ENCODE peak calls at places on chromosomes 3 and 15, in seven cellular contexts. One of them, this sample, is unnamed.
A peak's percentile ranks its signal among the peaks of the same experiment; 100 is the strongest.

GRCh38 chr15:33360876-33361275 is 50.1 kb downstream of the RYR3 start:
- DNase-seq in HCT116: no peak
- DNase-seq in IMR-90: no peak
- DNase-seq in PC-3: no peak
- DNase-seq in adrenal gland: no peak
- DNase-seq in thoracic aorta: no peak
- DNase-seq in left lung: no peak
- DNase-seq in this sample: no peak

GRCh38 chr15:64333986-64334385 is 22.0 kb downstream of the CSNK1G1 start:
- DNase-seq in thoracic aorta: no peak
- DNase-seq in left lung: no peak
- DNase-seq in PC-3: no peak
- DNase-seq in HCT116: no peak
- DNase-seq in adrenal gland: peak; percentile 22
- DNase-seq in IMR-90: peak; percentile 21
- DNase-seq in this sample: no peak

GRCh38 chr15:76987896-76988860 is 6.7 kb upstream of the PSTPIP1 start:
- DNase-seq in HCT116: no peak
- DNase-seq in left lung: peak; percentile 81
- DNase-seq in PC-3: no peak
- DNase-seq in adrenal gland: peak; percentile 61
- DNase-seq in thoracic aorta: no peak
- DNase-seq in IMR-90: no peak
- DNase-seq in this sample: no peak

GRCh38 chr3:40187945-40188344 is 121.6 kb upstream of the EIF1B start:
- DNase-seq in thoracic aorta: no peak
- DNase-seq in left lung: no peak
- DNase-seq in PC-3: no peak
- DNase-seq in HCT116: no peak
- DNase-seq in adrenal gland: no peak
- DNase-seq in IMR-90: no peak
- DNase-seq in this sample: no peak

GRCh38 chr3:195546130-195546560 is 3.0 kb upstream of the PPP1R2 start:
- DNase-seq in IMR-90: peak; percentile 73
- DNase-seq in HCT116: peak; percentile 86
- DNase-seq in PC-3: peak; percentile 98
- DNase-seq in left lung: no peak
- DNase-seq in adrenal gland: peak; percentile 95
- DNase-seq in thoracic aorta: peak; percentile 65
- DNase-seq in this sample: peak; percentile 81

GRCh38 chr3:72123908-72124441 is 339.0 kb upstream of the PROK2 start:
- DNase-seq in adrenal gland: peak; percentile 92
- DNase-seq in IMR-90: peak; percentile 78
- DNase-seq in left lung: no peak
- DNase-seq in HCT116: peak; percentile 75
- DNase-seq in PC-3: peak; percentile 88
- DNase-seq in thoracic aorta: peak; percentile 82
- DNase-seq in this sample: peak; percentile 96

GRCh38 chr3:136750209-136750921 is 1.8 kb downstream of the STAG1 start:
- DNase-seq in PC-3: peak; percentile 1
- DNase-seq in IMR-90: no peak
- DNase-seq in adrenal gland: no peak
- DNase-seq in left lung: no peak
- DNase-seq in HCT116: no peak
- DNase-seq in thoracic aorta: no peak
- DNase-seq in this sample: no peak

GRCh38 chr3:43969944-43970343 is 271.7 kb upstream of the TOPAZ1 start:
- DNase-seq in thoracic aorta: no peak
- DNase-seq in left lung: no peak
- DNase-seq in adrenal gland: no peak
- DNase-seq in PC-3: no peak
- DNase-seq in HCT116: no peak
- DNase-seq in IMR-90: no peak
- DNase-seq in this sample: no peak

GRCh38 chr3:132641837-132642538 is 17.6 kb downstream of the ACAD11 start:
- DNase-seq in adrenal gland: no peak
- DNase-seq in PC-3: peak; percentile 66
- DNase-seq in HCT116: peak; percentile 22
- DNase-seq in thoracic aorta: no peak
- DNase-seq in left lung: no peak
- DNase-seq in IMR-90: peak; percentile 67
- DNase-seq in this sample: no peak

GRCh38 chr3:105255351-105255750 is 111.4 kb upstream of the ALCAM start:
- DNase-seq in left lung: no peak
- DNase-seq in PC-3: no peak
- DNase-seq in adrenal gland: no peak
- DNase-seq in IMR-90: peak; percentile 8
- DNase-seq in thoracic aorta: no peak
- DNase-seq in HCT116: no peak
- DNase-seq in this sample: no peak

GRCh38 chr3:46929324-46929723 is 47.2 kb downstream of the CCDC12 start:
- DNase-seq in thoracic aorta: no peak
- DNase-seq in HCT116: no peak
- DNase-seq in IMR-90: no peak
- DNase-seq in adrenal gland: no peak
- DNase-seq in left lung: peak; percentile 69
- DNase-seq in PC-3: no peak
- DNase-seq in this sample: no peak

GRCh38 chr3:50122071-50122470 is 33.1 kb upstream of the SEMA3F start:
- DNase-seq in left lung: peak; percentile 19
- DNase-seq in HCT116: no peak
- DNase-seq in IMR-90: no peak
- DNase-seq in thoracic aorta: no peak
- DNase-seq in PC-3: no peak
- DNase-seq in adrenal gland: no peak
- DNase-seq in this sample: no peak

GRCh38 chr3:79016587-79017380 is 751.0 kb downstream of the ROBO1 start:
- DNase-seq in HCT116: no peak
- DNase-seq in thoracic aorta: no peak
- DNase-seq in IMR-90: peak; percentile 53
- DNase-seq in left lung: no peak
- DNase-seq in PC-3: peak; percentile 66
- DNase-seq in adrenal gland: no peak
- DNase-seq in this sample: no peak

GRCh38 chr15:43505723-43506122 is 11.7 kb upstream of the MAP1A start:
- DNase-seq in HCT116: no peak
- DNase-seq in left lung: no peak
- DNase-seq in adrenal gland: peak; percentile 7
- DNase-seq in PC-3: no peak
- DNase-seq in thoracic aorta: no peak
- DNase-seq in IMR-90: peak; percentile 92
- DNase-seq in this sample: no peak

GRCh38 chr3:56467801-56468183 is 475 bp downstream of the ERC2 start:
- DNase-seq in HCT116: no peak
- DNase-seq in left lung: no peak
- DNase-seq in thoracic aorta: no peak
- DNase-seq in adrenal gland: no peak
- DNase-seq in PC-3: no peak
- DNase-seq in IMR-90: no peak
- DNase-seq in this sample: no peak

GRCh38 chr15:36757189-36757814 is 177.9 kb downstream of the CDIN1 start:
- DNase-seq in HCT116: no peak
- DNase-seq in IMR-90: peak; percentile 26
- DNase-seq in left lung: no peak
- DNase-seq in thoracic aorta: no peak
- DNase-seq in PC-3: peak; percentile 27
- DNase-seq in adrenal gland: no peak
- DNase-seq in this sample: no peak

GRCh38 chr3:41598804-41599481 is 363.0 kb downstream of the ULK4 start:
- DNase-seq in left lung: no peak
- DNase-seq in PC-3: no peak
- DNase-seq in IMR-90: peak; percentile 17
- DNase-seq in HCT116: no peak
- DNase-seq in adrenal gland: no peak
- DNase-seq in thoracic aorta: no peak
- DNase-seq in this sample: no peak

DNA sequence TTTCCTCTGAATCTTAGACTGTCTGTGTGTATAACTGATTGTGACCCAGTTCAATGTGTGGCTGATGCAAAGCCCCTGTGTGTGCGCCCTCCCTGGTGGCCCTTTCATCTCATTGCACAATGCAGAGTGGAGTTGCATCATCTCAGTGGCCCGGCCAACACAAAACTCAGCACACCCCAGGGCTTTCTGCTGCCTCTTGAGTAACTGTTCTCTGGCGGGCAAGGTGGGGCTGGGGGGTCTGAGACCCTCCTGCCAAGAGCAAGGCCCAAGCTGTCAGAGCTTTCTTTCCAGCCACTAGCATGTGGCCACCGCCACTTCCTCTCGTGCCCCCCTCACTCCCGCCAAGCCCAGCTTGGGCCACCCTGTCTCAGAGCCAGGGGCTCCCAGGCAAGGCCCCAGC is 80.7 kb upstream of the ALDH1L1 start:
- DNase-seq in adrenal gland: peak; percentile 62
- DNase-seq in HCT116: no peak
- DNase-seq in thoracic aorta: peak; percentile 30
- DNase-seq in PC-3: no peak
- DNase-seq in IMR-90: peak; percentile 61
- DNase-seq in left lung: peak; percentile 59
- DNase-seq in this sample: no peak
- TF ChIP-seq CTCF in adrenal gland: no peak
- TF ChIP-seq CTCF in HCT116: peak; percentile 4
- TF ChIP-seq CTCF in thoracic aorta: no peak
- TF ChIP-seq CTCF in PC-3: no peak
- TF ChIP-seq CTCF in IMR-90: peak; percentile 5
- TF ChIP-seq CTCF in left lung: no peak
- TF ChIP-seq CTCF in this sample: peak; percentile 34

GRCh38 chr3:169815590-169816150 is 3.0 kb upstream of the LRRC34 start:
- DNase-seq in thoracic aorta: no peak
- DNase-seq in adrenal gland: no peak
- DNase-seq in left lung: no peak
- DNase-seq in IMR-90: no peak
- DNase-seq in HCT116: no peak
- DNase-seq in PC-3: no peak
- DNase-seq in this sample: no peak

GRCh38 chr3:169812844-169813677 is at the start of the genes LRRC34 and LRRIQ4:
- DNase-seq in thoracic aorta: peak; percentile 28
- DNase-seq in IMR-90: peak; percentile 43
- DNase-seq in left lung: peak; percentile 89
- DNase-seq in HCT116: no peak
- DNase-seq in adrenal gland: peak; percentile 57
- DNase-seq in PC-3: peak; percentile 67
- DNase-seq in this sample: no peak

GRCh38 chr3:169812124-169812843 is 386 bp upstream of the LRRIQ4 start:
- DNase-seq in thoracic aorta: no peak
- DNase-seq in left lung: peak; percentile 69
- DNase-seq in HCT116: no peak
- DNase-seq in IMR-90: peak; percentile 63
- DNase-seq in adrenal gland: peak; percentile 54
- DNase-seq in PC-3: peak; percentile 58
- DNase-seq in this sample: no peak

GRCh38 chr3:169811606-169812123 is 1.0 kb upstream of the LRRIQ4 start:
- DNase-seq in IMR-90: peak; percentile 91
- DNase-seq in HCT116: no peak
- DNase-seq in PC-3: peak; percentile 72
- DNase-seq in adrenal gland: no peak
- DNase-seq in left lung: no peak
- DNase-seq in thoracic aorta: no peak
- DNase-seq in this sample: no peak

GRCh38 chr3:169813757-169814517 is 1.2 kb upstream of the LRRC34 start:
- DNase-seq in adrenal gland: no peak
- DNase-seq in thoracic aorta: no peak
- DNase-seq in left lung: peak; percentile 60
- DNase-seq in HCT116: no peak
- DNase-seq in IMR-90: no peak
- DNase-seq in PC-3: no peak
- DNase-seq in this sample: no peak
- H3K4me3 ChIP-seq in adrenal gland: peak overlapping the region; percentile 59
- H3K4me3 ChIP-seq in thoracic aorta: peak overlapping the region; percentile 74
- H3K4me3 ChIP-seq in left lung: peak overlapping the region; percentile 62
- H3K4me3 ChIP-seq in HCT116: no peak overlapping the region
- H3K4me3 ChIP-seq in IMR-90: no peak overlapping the region
- H3K4me3 ChIP-seq in PC-3: no peak overlapping the region
- H3K4me3 ChIP-seq in this sample: peak overlapping the region; percentile 66

GRCh38 chr3:112813723-112814171 is 32.9 kb downstream of the CD200R1L start:
- DNase-seq in HCT116: no peak
- DNase-seq in PC-3: no peak
- DNase-seq in IMR-90: peak; percentile 62
- DNase-seq in adrenal gland: peak; percentile 31
- DNase-seq in thoracic aorta: no peak
- DNase-seq in left lung: peak; percentile 50
- DNase-seq in this sample: no peak
- TF ChIP-seq CTCF in HCT116: no peak
- TF ChIP-seq CTCF in PC-3: no peak
- TF ChIP-seq CTCF in IMR-90: no peak
- TF ChIP-seq CTCF in adrenal gland: no peak
- TF ChIP-seq CTCF in thoracic aorta: no peak
- TF ChIP-seq CTCF in left lung: no peak
- TF ChIP-seq CTCF in this sample: no peak

GRCh38 chr3:185332026-185332735 is 30.8 kb upstream of the MAP3K13 start:
- DNase-seq in thoracic aorta: no peak
- DNase-seq in IMR-90: peak; percentile 82
- DNase-seq in HCT116: no peak
- DNase-seq in left lung: no peak
- DNase-seq in PC-3: peak; percentile 87
- DNase-seq in adrenal gland: no peak
- DNase-seq in this sample: peak; percentile 90
- H3K4me3 ChIP-seq in thoracic aorta: no peak overlapping the region
- H3K4me3 ChIP-seq in IMR-90: no peak overlapping the region
- H3K4me3 ChIP-seq in HCT116: no peak overlapping the region
- H3K4me3 ChIP-seq in left lung: no peak overlapping the region
- H3K4me3 ChIP-seq in PC-3: peak overlapping the region; percentile 51
- H3K4me3 ChIP-seq in adrenal gland: no peak overlapping the region
- H3K4me3 ChIP-seq in this sample: no peak overlapping the region

GRCh38 chr15:48811325-48811938 is 563 bp upstream of the CEP152 start:
- DNase-seq in PC-3: peak; percentile 1
- DNase-seq in HCT116: no peak
- DNase-seq in adrenal gland: no peak
- DNase-seq in IMR-90: no peak
- DNase-seq in thoracic aorta: no peak
- DNase-seq in left lung: no peak
- DNase-seq in this sample: no peak

GRCh38 chr15:48806151-48806550 is 4.7 kb downstream of the CEP152 start:
- DNase-seq in HCT116: no peak
- DNase-seq in PC-3: no peak
- DNase-seq in left lung: no peak
- DNase-seq in IMR-90: peak; percentile 15
- DNase-seq in thoracic aorta: no peak
- DNase-seq in adrenal gland: no peak
- DNase-seq in this sample: no peak

GRCh38 chr15:48810414-48811324 is at the start of gene CEP152:
- DNase-seq in IMR-90: peak; percentile 100
- DNase-seq in left lung: peak; percentile 99
- DNase-seq in HCT116: peak; percentile 99
- DNase-seq in PC-3: peak; percentile 98
- DNase-seq in adrenal gland: peak; percentile 99
- DNase-seq in thoracic aorta: peak; percentile 90
- DNase-seq in this sample: peak; percentile 94
- TF ChIP-seq CTCF in IMR-90: no peak
- TF ChIP-seq CTCF in left lung: no peak
- TF ChIP-seq CTCF in HCT116: no peak
- TF ChIP-seq CTCF in PC-3: no peak
- TF ChIP-seq CTCF in adrenal gland: no peak
- TF ChIP-seq CTCF in thoracic aorta: no peak
- TF ChIP-seq CTCF in this sample: no peak